ENCODE peak calls at places on chromosome 15, in seven cellular contexts. One of them, this sample, is unnamed.

GRCh38 chr15:101121511-101122090 is 130.2 kb downstream of the CHSY1 start:
- DNase-seq in NCI-H1694: no peak
- DNase-seq in GM03348: peak; percentile 87
- DNase-seq in HCEC 1CT: peak; percentile 73
- DNase-seq in CD4-positive, alpha-beta memory T cell: no peak
- DNase-seq in heart left ventricle: peak; percentile 87
- DNase-seq in mesothelial cell of epicardium: no peak
- DNase-seq in this sample: no peak

GRCh38 chr15:45186771-45187577 is 792 bp downstream of the SHF start:
- DNase-seq in NCI-H1694: no peak
- DNase-seq in GM03348: no peak
- DNase-seq in HCEC 1CT: no peak
- DNase-seq in CD4-positive, alpha-beta memory T cell: no peak
- DNase-seq in heart left ventricle: no peak
- DNase-seq in mesothelial cell of epicardium: no peak
- DNase-seq in this sample: no peak

GRCh38 chr15:87707076-87707475 is 549.5 kb downstream of the NTRK3 start:
- DNase-seq in NCI-H1694: peak; percentile 52
- DNase-seq in GM03348: no peak
- DNase-seq in HCEC 1CT: no peak
- DNase-seq in CD4-positive, alpha-beta memory T cell: no peak
- DNase-seq in heart left ventricle: no peak
- DNase-seq in mesothelial cell of epicardium: no peak
- DNase-seq in this sample: no peak

GRCh38 chr15:92971081-92971480 is 71.0 kb downstream of the CHD2 start:
- DNase-seq in NCI-H1694: no peak
- DNase-seq in GM03348: no peak
- DNase-seq in HCEC 1CT: no peak
- DNase-seq in CD4-positive, alpha-beta memory T cell: no peak
- DNase-seq in heart left ventricle: no peak
- DNase-seq in mesothelial cell of epicardium: no peak
- DNase-seq in this sample: no peak

GRCh38 chr15:76994001-76994400 is 925 bp upstream of the PSTPIP1 start:
- DNase-seq in NCI-H1694: no peak
- DNase-seq in GM03348: no peak
- DNase-seq in HCEC 1CT: no peak
- DNase-seq in CD4-positive, alpha-beta memory T cell: peak; percentile 85
- DNase-seq in heart left ventricle: no peak
- DNase-seq in mesothelial cell of epicardium: no peak
- DNase-seq in this sample: no peak

GRCh38 chr15:64851503-64851840 is 9.8 kb downstream of the PLEKHO2 start:
- DNase-seq in NCI-H1694: no peak
- DNase-seq in GM03348: peak; percentile 87
- DNase-seq in HCEC 1CT: peak; percentile 80
- DNase-seq in CD4-positive, alpha-beta memory T cell: no peak
- DNase-seq in heart left ventricle: no peak
- DNase-seq in mesothelial cell of epicardium: no peak
- DNase-seq in this sample: no peak

GRCh38 chr15:63945005-63945788 is 101.1 kb downstream of the DAPK2 start:
- DNase-seq in NCI-H1694: peak; percentile 44
- DNase-seq in GM03348: peak; percentile 84
- DNase-seq in HCEC 1CT: peak; percentile 36
- DNase-seq in CD4-positive, alpha-beta memory T cell: peak; percentile 66
- DNase-seq in heart left ventricle: peak; percentile 79
- DNase-seq in mesothelial cell of epicardium: no peak
- DNase-seq in this sample: peak; percentile 36

GRCh38 chr15:78749831-78750230 is 61.4 kb downstream of the ADAMTS7 start:
- DNase-seq in NCI-H1694: no peak
- DNase-seq in GM03348: no peak
- DNase-seq in HCEC 1CT: no peak
- DNase-seq in CD4-positive, alpha-beta memory T cell: no peak
- DNase-seq in heart left ventricle: no peak
- DNase-seq in mesothelial cell of epicardium: no peak
- DNase-seq in this sample: no peak

GRCh38 chr15:22796079-22796478 is 9.6 kb downstream of the NIPA1 start:
- DNase-seq in NCI-H1694: no peak
- DNase-seq in GM03348: no peak
- DNase-seq in HCEC 1CT: no peak
- DNase-seq in CD4-positive, alpha-beta memory T cell: no peak
- DNase-seq in heart left ventricle: no peak
- DNase-seq in mesothelial cell of epicardium: no peak
- DNase-seq in this sample: no peak

GRCh38 chr15:78257681-78258080 is 6.7 kb upstream of the DNAJA4 start:
- DNase-seq in NCI-H1694: no peak
- DNase-seq in GM03348: no peak
- DNase-seq in HCEC 1CT: no peak
- DNase-seq in CD4-positive, alpha-beta memory T cell: no peak
- DNase-seq in heart left ventricle: no peak
- DNase-seq in mesothelial cell of epicardium: no peak
- DNase-seq in this sample: no peak

GRCh38 chr15:36617529-36618196 is 38.2 kb downstream of the CDIN1 start:
- DNase-seq in NCI-H1694: no peak
- DNase-seq in GM03348: no peak
- DNase-seq in HCEC 1CT: no peak
- DNase-seq in CD4-positive, alpha-beta memory T cell: no peak
- DNase-seq in heart left ventricle: no peak
- DNase-seq in mesothelial cell of epicardium: no peak
- DNase-seq in this sample: no peak

GRCh38 chr15:45093013-45093412 is 21.0 kb downstream of the DUOX2 start:
- DNase-seq in NCI-H1694: no peak
- DNase-seq in GM03348: no peak
- DNase-seq in HCEC 1CT: no peak
- DNase-seq in CD4-positive, alpha-beta memory T cell: no peak
- DNase-seq in heart left ventricle: no peak
- DNase-seq in mesothelial cell of epicardium: no peak
- DNase-seq in this sample: no peak

GRCh38 chr15:90211440-90212168 is 10.5 kb downstream of the SEMA4B start:
- DNase-seq in NCI-H1694: no peak
- DNase-seq in GM03348: no peak
- DNase-seq in HCEC 1CT: no peak
- DNase-seq in CD4-positive, alpha-beta memory T cell: no peak
- DNase-seq in heart left ventricle: no peak
- DNase-seq in mesothelial cell of epicardium: no peak
- DNase-seq in this sample: no peak

GRCh38 chr15:88616240-88616639 is 4.9 kb upstream of the AEN start:
- DNase-seq in NCI-H1694: no peak
- DNase-seq in GM03348: no peak
- DNase-seq in HCEC 1CT: no peak
- DNase-seq in CD4-positive, alpha-beta memory T cell: no peak
- DNase-seq in heart left ventricle: no peak
- DNase-seq in mesothelial cell of epicardium: no peak
- DNase-seq in this sample: no peak

GRCh38 chr15:40792394-40792793 is 14.5 kb upstream of the ZFYVE19 start:
- DNase-seq in NCI-H1694: no peak
- DNase-seq in GM03348: no peak
- DNase-seq in HCEC 1CT: no peak
- DNase-seq in CD4-positive, alpha-beta memory T cell: no peak
- DNase-seq in heart left ventricle: no peak
- DNase-seq in mesothelial cell of epicardium: no peak
- DNase-seq in this sample: no peak

GRCh38 chr15:96262097-96262496 is 68.4 kb upstream of the NR2F2 start:
- DNase-seq in NCI-H1694: no peak
- DNase-seq in GM03348: no peak
- DNase-seq in HCEC 1CT: no peak
- DNase-seq in CD4-positive, alpha-beta memory T cell: no peak
- DNase-seq in heart left ventricle: no peak
- DNase-seq in mesothelial cell of epicardium: no peak
- DNase-seq in this sample: no peak

GRCh38 chr15:75237316-75237982 is 20.7 kb upstream of the GOLGA6C start:
- DNase-seq in NCI-H1694: no peak
- DNase-seq in GM03348: peak; percentile 3
- DNase-seq in HCEC 1CT: no peak
- DNase-seq in CD4-positive, alpha-beta memory T cell: no peak
- DNase-seq in heart left ventricle: no peak
- DNase-seq in mesothelial cell of epicardium: no peak
- DNase-seq in this sample: no peak

This sample was measured in SHP77.